ENCODE peak calls at places on chromosomes 11 and 22, in ten cellular contexts. Z is heart right ventricle, G is dorsolateral prefrontal cortex, D is WTC11, K is HCT116, C is K562, S is RWPE1, I is PC-9, U is kidney epithelial cell, J is AG04449. R is an unnamed sample.

GRCh38 chr11:62879554-62879953 is 1.1 kb upstream of the SLC3A2 start:
- DNase-seq in Z (no peak), J (no peak), K (no peak), S (no peak), I (no peak), D (no peak), U (no peak), C (no peak), G (no peak), R (no peak)

GRCh38 chr11:121445071-121445768 is 6.9 kb upstream of the SORL1 start:
- DNase-seq in U (no peak), K (no peak), D (no peak), Z (no peak), I (no peak), S (no peak), G (no peak), J (no peak), C (no peak), R (no peak)

GRCh38 chr11:25737071-25737675 is 594.8 kb upstream of the ANO3 start:
- DNase-seq in D (no peak), K (no peak), U (no peak), S (no peak), J (no peak), C (no peak), G (no peak), Z (no peak), I (no peak), R (no peak)

GRCh38 chr11:88704505-88704904 is 361.3 kb downstream of the GRM5 start:
- DNase-seq in S (no peak), G (no peak), D (no peak), Z (no peak), J (no peak), K (no peak), C (no peak), U (peak; percentile 1), I (no peak), R (no peak)

GRCh38 chr22:27879923-27880322 is 39.1 kb downstream of the PITPNB start:
- DNase-seq in S (peak; percentile 30), I (no peak), Z (no peak), K (peak; percentile 13), J (no peak), C (peak; percentile 35), D (no peak), U (no peak), G (no peak), R (peak; percentile 17)

GRCh38 chr11:11569936-11570491 is 51.8 kb downstream of the GALNT18 start:
- DNase-seq in G (peak; percentile 60), D (no peak), I (no peak), S (peak; percentile 36), K (no peak), Z (peak; percentile 85), J (no peak), U (no peak), C (no peak), R (no peak)

GRCh38 chr11:6096417-6096816 is 11.1 kb upstream of the OR56B4 start:
- DNase-seq in C (no peak), J (no peak), G (no peak), Z (peak; percentile 13), S (no peak), D (no peak), K (no peak), U (no peak), I (no peak), R (no peak)

GRCh38 chr22:29733362-29734322 is 13.8 kb downstream of the CABP7 start:
- DNase-seq in Z (no peak), C (peak; percentile 43), S (peak; percentile 28), G (no peak), K (no peak), I (no peak), D (no peak), U (no peak), J (no peak), R (no peak)

GRCh38 chr22:38570841-38571364 is 920 bp upstream of the DMC1 start:
- DNase-seq in Z (peak; percentile 44), D (peak; percentile 48), U (no peak), J (no peak), C (peak; percentile 41), I (peak; percentile 35), S (peak; percentile 3), G (peak; percentile 68), K (peak; percentile 7), R (peak; percentile 20)

GRCh38 chr22:50603511-50604255 is 3.1 kb downstream of the MAPK8IP2 start:
- DNase-seq in D (no peak), U (no peak), J (no peak), I (no peak), G (no peak), Z (no peak), S (no peak), K (no peak), C (no peak), R (peak; percentile 44)

GRCh38 chr11:120819003-120819402 is 204.9 kb upstream of the TBCEL start:
- DNase-seq in D (no peak), C (no peak), J (no peak), I (no peak), U (no peak), Z (no peak), G (no peak), K (no peak), S (no peak), R (no peak)

GRCh38 chr11:43358308-43358669 is 431 bp upstream of the TTC17 start:
- DNase-seq in C (peak; percentile 23), S (no peak), G (no peak), D (no peak), U (no peak), J (no peak), Z (no peak), K (no peak), I (no peak), R (no peak)

GRCh38 chr11:68680541-68681231 is 3.7 kb upstream of the GAL start:
- DNase-seq in G (no peak), S (no peak), U (no peak), J (no peak), D (no peak), I (no peak), Z (no peak), K (no peak), C (no peak), R (no peak)

GRCh38 chr22:33274214-33274828 is 216.1 kb upstream of the SYN3 start:
- DNase-seq in K (no peak), I (peak; percentile 2), S (peak; percentile 3), D (peak; percentile 73), G (no peak), U (no peak), J (no peak), Z (no peak), C (peak; percentile 57), R (peak; percentile 42)

GRCh38 chr11:7673724-7674434 is 579 bp upstream of the CYB5R2 start:
- DNase-seq in J (no peak), C (peak; percentile 58), I (no peak), U (no peak), Z (no peak), S (no peak), G (no peak), K (peak; percentile 29), D (peak; percentile 77), R (peak; percentile 80)

GRCh38 chr22:35274154-35274871 is 17.0 kb downstream of the HMGXB4 start:
- DNase-seq in J (no peak), U (no peak), K (no peak), S (no peak), C (no peak), G (no peak), D (no peak), I (no peak), Z (no peak), R (no peak)
- TF ChIP-seq CTCF in J (no peak), U (no peak), K (no peak), S (no peak), C (no peak), G (no peak), D (no peak), I (no peak), Z (no peak), R (no peak)

GRCh38 chr11:94597896-94598295 is 30.7 kb downstream of the PIWIL4 start:
- DNase-seq in U (no peak), C (peak; percentile 31), J (no peak), I (no peak), G (no peak), Z (no peak), S (no peak), K (no peak), D (no peak), R (no peak)
- TF ChIP-seq CTCF in U (peak; percentile 18), C (peak; percentile 35), J (no peak), I (no peak), G (no peak), Z (no peak), S (no peak), K (no peak), D (no peak), R (no peak)

DNA sequence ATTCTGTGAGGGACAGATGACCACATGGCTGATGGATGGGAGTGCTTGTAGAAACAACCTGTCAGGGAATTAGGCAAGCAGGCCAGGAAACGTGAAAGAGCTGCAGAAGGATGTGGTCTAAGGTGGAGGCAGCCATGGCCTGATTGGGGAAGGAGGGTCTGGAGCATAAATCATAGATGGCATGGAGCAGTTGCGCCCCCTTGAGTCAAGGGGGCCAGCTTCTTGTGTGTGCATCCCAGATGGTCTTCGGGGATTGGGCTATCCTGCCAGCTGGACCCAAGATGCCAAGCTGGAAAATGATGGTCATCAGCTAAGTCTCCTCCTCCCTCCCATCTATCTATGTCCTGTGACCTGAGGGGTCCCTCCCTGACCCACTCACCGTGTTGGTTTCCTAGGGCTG is 119.4 kb upstream of the CLPB start:
- DNase-seq in Z (no peak), U (no peak), S (no peak), D (peak; percentile 73), I (no peak), C (peak; percentile 47), G (no peak), J (no peak), K (no peak), R (peak; percentile 27)
- TF ChIP-seq CTCF in Z (no peak), U (no peak), S (no peak), D (peak; percentile 57), I (no peak), C (peak; percentile 60), G (no peak), J (no peak), K (peak; percentile 46), R (peak; percentile 41)

GRCh38 chr11:92861641-92862040 is 107.8 kb upstream of the MTNR1B start:
- DNase-seq in D (no peak), U (no peak), I (no peak), Z (no peak), J (no peak), K (no peak), G (no peak), S (no peak), C (no peak), R (no peak)
- TF ChIP-seq CTCF in D (peak; percentile 34), U (no peak), I (no peak), Z (peak; percentile 5), J (no peak), K (peak; percentile 38), G (no peak), S (no peak), C (no peak), R (no peak)

DNA sequence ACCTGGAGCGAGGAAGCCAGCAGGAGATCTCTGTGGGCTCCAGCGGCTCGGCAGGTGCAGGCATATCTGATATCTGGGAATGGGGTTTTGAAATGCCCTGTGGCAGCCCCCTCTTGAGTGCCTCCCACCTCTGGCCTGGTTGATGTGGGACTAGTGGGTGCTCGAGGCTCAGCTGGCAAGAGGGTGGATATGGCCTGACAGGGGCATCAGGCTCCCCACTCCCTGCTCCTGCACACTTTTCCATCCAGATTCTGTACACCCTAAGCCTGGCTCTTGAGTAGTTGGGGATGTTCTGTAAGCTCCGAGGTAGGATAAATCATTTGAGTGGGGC is 75.0 kb downstream of the SCN3B start:
- DNase-seq in S (no peak), U (no peak), Z (no peak), J (no peak), K (no peak), G (no peak), I (no peak), C (no peak), D (no peak), R (no peak)
- TF ChIP-seq CTCF in S (no peak), U (no peak), Z (no peak), J (no peak), K (no peak), G (no peak), I (no peak), C (no peak), D (no peak), R (no peak)

R was measured in GM20000.